ENCODE peak calls at places on chromosome 3, in ten cellular contexts. One of them, this sample, is unnamed.

GRCh38 chr3:31377045-31377642 is 155.6 kb upstream of the STT3B start:
- DNase-seq in cardiac muscle cell: no peak
- DNase-seq in breast epithelium: no peak
- DNase-seq in psoas muscle: no peak
- DNase-seq in pancreas: peak; percentile 18
- DNase-seq in right lobe of liver: no peak
- DNase-seq in esophagus squamous epithelium: no peak
- DNase-seq in endodermal cell: no peak
- DNase-seq in body of pancreas: no peak
- DNase-seq in fibroblast of lung: peak; percentile 93
- DNase-seq in this sample: no peak

GRCh38 chr3:192879346-192880031 is 38.2 kb downstream of the MB21D2 start:
- DNase-seq in cardiac muscle cell: peak; percentile 47
- DNase-seq in breast epithelium: peak; percentile 71
- DNase-seq in psoas muscle: no peak
- DNase-seq in pancreas: no peak
- DNase-seq in right lobe of liver: no peak
- DNase-seq in esophagus squamous epithelium: no peak
- DNase-seq in endodermal cell: peak; percentile 87
- DNase-seq in body of pancreas: no peak
- DNase-seq in fibroblast of lung: peak; percentile 99
- DNase-seq in this sample: no peak

GRCh38 chr3:50554553-50554952 is 13.0 kb downstream of the C3orf18 start:
- DNase-seq in cardiac muscle cell: no peak
- DNase-seq in breast epithelium: no peak
- DNase-seq in psoas muscle: no peak
- DNase-seq in pancreas: no peak
- DNase-seq in right lobe of liver: no peak
- DNase-seq in esophagus squamous epithelium: no peak
- DNase-seq in endodermal cell: no peak
- DNase-seq in body of pancreas: no peak
- DNase-seq in fibroblast of lung: no peak
- DNase-seq in this sample: no peak

GRCh38 chr3:43247556-43248186 is 38.7 kb upstream of the SNRK start:
- DNase-seq in cardiac muscle cell: no peak
- DNase-seq in breast epithelium: no peak
- DNase-seq in psoas muscle: no peak
- DNase-seq in pancreas: no peak
- DNase-seq in right lobe of liver: no peak
- DNase-seq in esophagus squamous epithelium: no peak
- DNase-seq in endodermal cell: no peak
- DNase-seq in body of pancreas: no peak
- DNase-seq in fibroblast of lung: no peak
- DNase-seq in this sample: no peak

GRCh38 chr3:133038731-133039398 is 674 bp downstream of the TMEM108 start:
- DNase-seq in cardiac muscle cell: peak; percentile 43
- DNase-seq in breast epithelium: no peak
- DNase-seq in psoas muscle: peak; percentile 21
- DNase-seq in pancreas: peak; percentile 20
- DNase-seq in right lobe of liver: no peak
- DNase-seq in esophagus squamous epithelium: no peak
- DNase-seq in endodermal cell: peak; percentile 85
- DNase-seq in body of pancreas: peak; percentile 25
- DNase-seq in fibroblast of lung: peak; percentile 2
- DNase-seq in this sample: no peak

GRCh38 chr3:43248194-43248593 is 38.1 kb upstream of the SNRK start:
- DNase-seq in cardiac muscle cell: no peak
- DNase-seq in breast epithelium: no peak
- DNase-seq in psoas muscle: no peak
- DNase-seq in pancreas: no peak
- DNase-seq in right lobe of liver: no peak
- DNase-seq in esophagus squamous epithelium: no peak
- DNase-seq in endodermal cell: no peak
- DNase-seq in body of pancreas: no peak
- DNase-seq in fibroblast of lung: no peak
- DNase-seq in this sample: no peak

GRCh38 chr3:112847692-112848091 is 1.0 kb upstream of the CD200R1L start:
- DNase-seq in cardiac muscle cell: no peak
- DNase-seq in breast epithelium: no peak
- DNase-seq in psoas muscle: no peak
- DNase-seq in pancreas: no peak
- DNase-seq in right lobe of liver: no peak
- DNase-seq in esophagus squamous epithelium: no peak
- DNase-seq in endodermal cell: no peak
- DNase-seq in body of pancreas: no peak
- DNase-seq in fibroblast of lung: no peak
- DNase-seq in this sample: no peak

GRCh38 chr3:131543714-131544113 is 40.9 kb upstream of the MRPL3 start:
- DNase-seq in cardiac muscle cell: no peak
- DNase-seq in breast epithelium: peak; percentile 55
- DNase-seq in psoas muscle: peak; percentile 65
- DNase-seq in pancreas: peak; percentile 80
- DNase-seq in right lobe of liver: peak; percentile 88
- DNase-seq in esophagus squamous epithelium: no peak
- DNase-seq in endodermal cell: no peak
- DNase-seq in body of pancreas: peak; percentile 84
- DNase-seq in fibroblast of lung: peak; percentile 89
- DNase-seq in this sample: peak; percentile 5

GRCh38 chr3:41169038-41169437 is 30.3 kb upstream of the CTNNB1 start:
- DNase-seq in cardiac muscle cell: no peak
- DNase-seq in breast epithelium: no peak
- DNase-seq in psoas muscle: no peak
- DNase-seq in pancreas: no peak
- DNase-seq in right lobe of liver: no peak
- DNase-seq in esophagus squamous epithelium: no peak
- DNase-seq in endodermal cell: no peak
- DNase-seq in body of pancreas: no peak
- DNase-seq in fibroblast of lung: peak; percentile 7
- DNase-seq in this sample: no peak

GRCh38 chr3:18440053-18440768 is 15.1 kb upstream of the SATB1 start:
- DNase-seq in cardiac muscle cell: no peak
- DNase-seq in breast epithelium: no peak
- DNase-seq in psoas muscle: no peak
- DNase-seq in pancreas: no peak
- DNase-seq in right lobe of liver: no peak
- DNase-seq in esophagus squamous epithelium: no peak
- DNase-seq in endodermal cell: no peak
- DNase-seq in body of pancreas: no peak
- DNase-seq in fibroblast of lung: peak; percentile 62
- DNase-seq in this sample: no peak

GRCh38 chr3:56970401-56971002 is 90.0 kb upstream of the SPATA12 start:
- DNase-seq in cardiac muscle cell: no peak
- DNase-seq in breast epithelium: no peak
- DNase-seq in psoas muscle: no peak
- DNase-seq in pancreas: no peak
- DNase-seq in right lobe of liver: no peak
- DNase-seq in esophagus squamous epithelium: no peak
- DNase-seq in endodermal cell: no peak
- DNase-seq in body of pancreas: no peak
- DNase-seq in fibroblast of lung: peak; percentile 56
- DNase-seq in this sample: no peak

GRCh38 chr3:71226565-71227281 is 356.8 kb downstream of the FOXP1 start:
- DNase-seq in cardiac muscle cell: no peak
- DNase-seq in breast epithelium: no peak
- DNase-seq in psoas muscle: peak; percentile 44
- DNase-seq in pancreas: no peak
- DNase-seq in right lobe of liver: no peak
- DNase-seq in esophagus squamous epithelium: no peak
- DNase-seq in endodermal cell: no peak
- DNase-seq in body of pancreas: no peak
- DNase-seq in fibroblast of lung: peak; percentile 78
- DNase-seq in this sample: no peak

GRCh38 chr3:142863010-142863787 is 25.7 kb downstream of the PCOLCE2 start:
- DNase-seq in cardiac muscle cell: no peak
- DNase-seq in breast epithelium: no peak
- DNase-seq in psoas muscle: no peak
- DNase-seq in pancreas: no peak
- DNase-seq in right lobe of liver: no peak
- DNase-seq in esophagus squamous epithelium: no peak
- DNase-seq in endodermal cell: peak; percentile 68
- DNase-seq in body of pancreas: no peak
- DNase-seq in fibroblast of lung: peak; percentile 65
- DNase-seq in this sample: no peak

GRCh38 chr3:58474348-58474911 is 17.5 kb upstream of the KCTD6 start:
- DNase-seq in cardiac muscle cell: no peak
- DNase-seq in breast epithelium: no peak
- DNase-seq in psoas muscle: no peak
- DNase-seq in pancreas: no peak
- DNase-seq in right lobe of liver: no peak
- DNase-seq in esophagus squamous epithelium: no peak
- DNase-seq in endodermal cell: no peak
- DNase-seq in body of pancreas: no peak
- DNase-seq in fibroblast of lung: no peak
- DNase-seq in this sample: no peak

DNA sequence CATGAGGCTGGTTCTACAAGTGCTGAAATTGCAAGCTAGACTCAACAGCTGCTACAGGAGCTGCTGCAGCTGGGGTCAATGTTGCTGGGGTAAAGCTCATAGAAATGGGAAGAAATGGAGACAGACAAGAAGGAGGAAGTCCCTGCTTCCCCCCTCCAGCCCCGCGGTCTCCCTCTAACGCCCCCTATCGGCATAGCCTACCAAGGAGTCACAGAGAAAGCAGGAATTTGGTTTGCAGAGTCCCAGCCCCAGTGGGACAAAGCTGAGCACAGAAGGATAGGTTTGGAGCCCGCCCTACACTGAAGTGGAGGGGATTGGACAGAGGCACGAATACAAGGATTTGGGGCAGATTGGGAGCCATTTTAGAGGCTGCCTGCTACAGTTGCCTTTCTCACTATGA is 176.9 kb upstream of the ANKRD28 start:
- DNase-seq in cardiac muscle cell: no peak
- DNase-seq in breast epithelium: no peak
- DNase-seq in psoas muscle: no peak
- DNase-seq in pancreas: no peak
- DNase-seq in right lobe of liver: no peak
- DNase-seq in esophagus squamous epithelium: no peak
- DNase-seq in endodermal cell: peak; percentile 89
- DNase-seq in body of pancreas: no peak
- DNase-seq in fibroblast of lung: no peak
- DNase-seq in this sample: no peak
- TF ChIP-seq CTCF in cardiac muscle cell: no peak
- TF ChIP-seq CTCF in breast epithelium: no peak
- TF ChIP-seq CTCF in psoas muscle: no peak
- TF ChIP-seq CTCF in pancreas: no peak
- TF ChIP-seq CTCF in right lobe of liver: no peak
- TF ChIP-seq CTCF in esophagus squamous epithelium: no peak
- TF ChIP-seq CTCF in endodermal cell: peak; percentile 74
- TF ChIP-seq CTCF in body of pancreas: no peak
- TF ChIP-seq CTCF in fibroblast of lung: no peak
- TF ChIP-seq CTCF in this sample: no peak

DNA sequence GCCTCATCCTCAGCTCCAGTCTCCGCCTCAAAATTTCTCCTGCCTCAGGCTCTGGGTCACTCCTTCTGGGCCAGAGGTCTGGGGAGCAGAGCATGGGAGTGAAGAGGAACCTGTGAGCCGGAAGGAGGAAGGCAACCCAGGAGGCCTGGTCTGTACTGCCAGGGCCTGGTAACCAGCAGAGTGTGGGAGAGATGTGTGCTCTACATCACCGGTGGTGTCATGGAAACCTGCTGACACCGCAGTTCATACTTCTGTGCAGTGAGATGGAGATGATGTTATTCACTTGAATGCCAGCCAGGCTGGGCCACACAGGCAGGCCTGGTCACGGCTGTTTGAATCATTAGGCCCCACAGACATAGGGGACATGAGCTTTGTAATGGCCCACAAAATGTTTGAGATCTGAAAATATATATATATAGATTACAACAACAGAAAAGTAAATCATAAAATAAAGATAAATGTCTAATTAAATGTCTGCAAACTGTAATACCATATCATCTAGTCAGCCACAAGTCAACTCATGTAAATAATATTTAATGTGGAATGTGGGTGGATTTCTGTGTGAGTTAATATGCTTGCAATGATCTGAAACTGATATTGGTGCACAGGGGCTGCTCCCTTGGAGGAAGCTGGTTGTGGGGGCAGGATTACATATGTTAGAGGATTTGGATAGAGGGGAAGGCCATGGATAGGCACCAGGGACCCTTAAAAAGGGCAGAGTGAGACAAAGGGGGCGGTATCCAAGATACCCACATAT is 108.5 kb upstream of the PFN2 start:
- DNase-seq in cardiac muscle cell: no peak
- DNase-seq in breast epithelium: no peak
- DNase-seq in psoas muscle: no peak
- DNase-seq in pancreas: peak; percentile 21
- DNase-seq in right lobe of liver: no peak
- DNase-seq in esophagus squamous epithelium: no peak
- DNase-seq in endodermal cell: no peak
- DNase-seq in body of pancreas: no peak
- DNase-seq in fibroblast of lung: peak; percentile 98
- DNase-seq in this sample: peak; percentile 16
- H3K36me3 ChIP-seq in cardiac muscle cell: no peaks in the 10 kb centered on the region
- H3K36me3 ChIP-seq in breast epithelium: no peaks in the 10 kb centered on the region
- H3K36me3 ChIP-seq in psoas muscle: no peaks in the 10 kb centered on the region
- H3K36me3 ChIP-seq in pancreas: no peaks in the 10 kb centered on the region
- H3K36me3 ChIP-seq in right lobe of liver: no peaks in the 10 kb centered on the region
- H3K36me3 ChIP-seq in esophagus squamous epithelium: no peaks in the 10 kb centered on the region
- H3K36me3 ChIP-seq in endodermal cell: no peaks in the 10 kb centered on the region
- H3K36me3 ChIP-seq in body of pancreas: no peaks in the 10 kb centered on the region
- H3K36me3 ChIP-seq in fibroblast of lung: no peaks in the 10 kb centered on the region
- H3K36me3 ChIP-seq in this sample: no peaks in the 10 kb centered on the region

DNA sequence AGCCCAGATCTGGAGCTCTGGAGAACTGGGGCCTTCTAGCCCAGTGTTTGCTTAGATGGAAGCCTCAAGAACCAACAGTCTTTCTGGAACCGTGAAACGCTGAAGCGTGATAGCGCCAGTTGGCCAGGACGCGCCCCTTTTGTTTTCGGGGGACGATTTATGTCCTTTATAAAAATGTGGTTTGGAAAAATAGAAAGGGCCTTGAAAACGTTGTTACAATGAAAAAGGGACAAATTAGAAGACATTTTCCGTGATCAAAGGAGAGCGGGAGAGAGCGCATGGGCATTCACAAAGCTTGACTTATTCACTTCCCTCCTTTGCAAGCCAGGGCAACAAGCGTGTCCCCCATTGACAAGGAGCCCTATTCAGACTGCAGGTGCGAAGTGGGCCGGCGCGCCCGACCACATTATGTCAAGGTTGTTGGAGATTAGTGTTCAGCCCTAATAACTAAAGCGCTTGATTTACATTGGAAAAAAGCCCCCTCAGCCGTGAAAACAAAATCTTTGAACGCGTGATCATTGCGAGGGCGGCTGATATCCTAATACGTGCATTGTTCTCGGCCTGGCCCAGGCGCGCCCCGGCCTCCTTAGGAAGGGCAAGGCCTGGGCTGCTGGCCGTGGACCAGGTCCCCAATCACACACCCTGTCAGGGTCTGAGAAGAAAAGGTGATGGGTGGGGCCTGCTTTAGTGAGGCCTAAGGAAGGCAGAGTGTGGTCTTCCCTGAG is 25.9 kb downstream of the ZIC4 start:
- DNase-seq in cardiac muscle cell: no peak
- DNase-seq in breast epithelium: no peak
- DNase-seq in psoas muscle: no peak
- DNase-seq in pancreas: no peak
- DNase-seq in right lobe of liver: no peak
- DNase-seq in esophagus squamous epithelium: no peak
- DNase-seq in endodermal cell: no peak
- DNase-seq in body of pancreas: no peak
- DNase-seq in fibroblast of lung: no peak
- DNase-seq in this sample: no peak
- TF ChIP-seq CTCF in cardiac muscle cell: no peak
- TF ChIP-seq CTCF in breast epithelium: no peak
- TF ChIP-seq CTCF in psoas muscle: no peak
- TF ChIP-seq CTCF in pancreas: no peak
- TF ChIP-seq CTCF in right lobe of liver: no peak
- TF ChIP-seq CTCF in esophagus squamous epithelium: no peak
- TF ChIP-seq CTCF in endodermal cell: no peak
- TF ChIP-seq CTCF in body of pancreas: no peak
- TF ChIP-seq CTCF in fibroblast of lung: no peak
- TF ChIP-seq CTCF in this sample: no peak

GRCh38 chr3:16410659-16411058 is 102.8 kb downstream of the RFTN1 start:
- DNase-seq in cardiac muscle cell: peak; percentile 48
- DNase-seq in breast epithelium: no peak
- DNase-seq in psoas muscle: no peak
- DNase-seq in pancreas: no peak
- DNase-seq in right lobe of liver: no peak
- DNase-seq in esophagus squamous epithelium: no peak
- DNase-seq in endodermal cell: no peak
- DNase-seq in body of pancreas: no peak
- DNase-seq in fibroblast of lung: peak; percentile 22
- DNase-seq in this sample: no peak
- H3K36me3 ChIP-seq in cardiac muscle cell: no peaks in the 10 kb centered on the region
- H3K36me3 ChIP-seq in breast epithelium: no peaks in the 10 kb centered on the region
- H3K36me3 ChIP-seq in psoas muscle: peaks cover 11% of the 10 kb centered on the region
- H3K36me3 ChIP-seq in pancreas: no peaks in the 10 kb centered on the region
- H3K36me3 ChIP-seq in right lobe of liver: no peaks in the 10 kb centered on the region
- H3K36me3 ChIP-seq in esophagus squamous epithelium: no peaks in the 10 kb centered on the region
- H3K36me3 ChIP-seq in endodermal cell: no peaks in the 10 kb centered on the region
- H3K36me3 ChIP-seq in body of pancreas: no peaks in the 10 kb centered on the region
- H3K36me3 ChIP-seq in fibroblast of lung: no peaks in the 10 kb centered on the region
- H3K36me3 ChIP-seq in this sample: no peaks in the 10 kb centered on the region

This sample was measured in thoracic aorta.